ENCODE peak calls at places on chromosomes 2 and 18, in seven cellular contexts. One of them, this sample, is unnamed.

GRCh38 chr2:200616193-200616592 is 30.4 kb downstream of the AOX1 start:
- DNase-seq in endodermal cell: no peak
- DNase-seq in glutamatergic neuron: no peak
- DNase-seq in HepG2: no peak
- DNase-seq in CD8-positive, alpha-beta T cell: no peak
- DNase-seq in AG09319: no peak
- DNase-seq in left lung: peak
- DNase-seq in this sample: no peak

GRCh38 chr2:71071681-71072398 is 3.4 kb downstream of the NAGK start:
- DNase-seq in AG09319: no peak
- DNase-seq in HepG2: no peak
- DNase-seq in CD8-positive, alpha-beta T cell: peak
- DNase-seq in endodermal cell: peak
- DNase-seq in left lung: peak
- DNase-seq in glutamatergic neuron: no peak
- DNase-seq in this sample: no peak

GRCh38 chr2:175356901-175357300 is 175.4 kb upstream of the ATP5MC3 start:
- DNase-seq in glutamatergic neuron: no peak
- DNase-seq in CD8-positive, alpha-beta T cell: no peak
- DNase-seq in endodermal cell: no peak
- DNase-seq in left lung: no peak
- DNase-seq in HepG2: no peak
- DNase-seq in AG09319: no peak
- DNase-seq in this sample: no peak

GRCh38 chr2:190180313-190181065 is 118.0 kb upstream of the MSTN start:
- DNase-seq in AG09319: no peak
- DNase-seq in glutamatergic neuron: peak
- DNase-seq in HepG2: peak
- DNase-seq in left lung: peak
- DNase-seq in CD8-positive, alpha-beta T cell: no peak
- DNase-seq in endodermal cell: peak
- DNase-seq in this sample: peak

GRCh38 chr2:86284987-86285386 is 52.4 kb downstream of the REEP1 start:
- DNase-seq in CD8-positive, alpha-beta T cell: no peak
- DNase-seq in left lung: no peak
- DNase-seq in glutamatergic neuron: no peak
- DNase-seq in endodermal cell: no peak
- DNase-seq in HepG2: no peak
- DNase-seq in AG09319: no peak
- DNase-seq in this sample: no peak

GRCh38 chr2:162821718-162822117 is 16.8 kb downstream of the KCNH7 start:
- DNase-seq in endodermal cell: no peak
- DNase-seq in glutamatergic neuron: no peak
- DNase-seq in left lung: no peak
- DNase-seq in CD8-positive, alpha-beta T cell: no peak
- DNase-seq in HepG2: no peak
- DNase-seq in AG09319: no peak
- DNase-seq in this sample: no peak

GRCh38 chr2:65407240-65407639 is 25.2 kb downstream of the SPRED2 start:
- DNase-seq in CD8-positive, alpha-beta T cell: peak
- DNase-seq in AG09319: no peak
- DNase-seq in endodermal cell: no peak
- DNase-seq in HepG2: no peak
- DNase-seq in left lung: no peak
- DNase-seq in glutamatergic neuron: no peak
- DNase-seq in this sample: no peak

GRCh38 chr18:21004721-21005120 is 106.9 kb downstream of the ROCK1 start:
- DNase-seq in left lung: no peak
- DNase-seq in endodermal cell: no peak
- DNase-seq in HepG2: no peak
- DNase-seq in CD8-positive, alpha-beta T cell: no peak
- DNase-seq in AG09319: peak
- DNase-seq in glutamatergic neuron: no peak
- DNase-seq in this sample: no peak

GRCh38 chr2:212905640-212906201 is 245.7 kb downstream of the IKZF2 start:
- DNase-seq in CD8-positive, alpha-beta T cell: no peak
- DNase-seq in endodermal cell: no peak
- DNase-seq in left lung: no peak
- DNase-seq in glutamatergic neuron: no peak
- DNase-seq in AG09319: no peak
- DNase-seq in HepG2: no peak
- DNase-seq in this sample: no peak

GRCh38 chr2:64841462-64841861 is 147.7 kb upstream of the SLC1A4 start:
- DNase-seq in left lung: no peak
- DNase-seq in CD8-positive, alpha-beta T cell: no peak
- DNase-seq in HepG2: no peak
- DNase-seq in AG09319: no peak
- DNase-seq in glutamatergic neuron: no peak
- DNase-seq in endodermal cell: no peak
- DNase-seq in this sample: no peak

GRCh38 chr2:212723226-212723625 is 184.6 kb upstream of the ERBB4 start:
- DNase-seq in AG09319: peak
- DNase-seq in glutamatergic neuron: no peak
- DNase-seq in HepG2: no peak
- DNase-seq in endodermal cell: no peak
- DNase-seq in left lung: no peak
- DNase-seq in CD8-positive, alpha-beta T cell: no peak
- DNase-seq in this sample: no peak

GRCh38 chr2:53724511-53724910 is 43.1 kb upstream of the CHAC2 start:
- DNase-seq in endodermal cell: no peak
- DNase-seq in AG09319: peak
- DNase-seq in CD8-positive, alpha-beta T cell: no peak
- DNase-seq in left lung: no peak
- DNase-seq in HepG2: no peak
- DNase-seq in glutamatergic neuron: no peak
- DNase-seq in this sample: no peak

GRCh38 chr18:49343179-49343578 is 117.3 kb downstream of the DYM start:
- DNase-seq in CD8-positive, alpha-beta T cell: no peak
- DNase-seq in AG09319: no peak
- DNase-seq in HepG2: no peak
- DNase-seq in left lung: no peak
- DNase-seq in endodermal cell: no peak
- DNase-seq in glutamatergic neuron: no peak
- DNase-seq in this sample: no peak

GRCh38 chr18:9365406-9365805 is 30.8 kb downstream of the TWSG1 start:
- DNase-seq in left lung: no peak
- DNase-seq in CD8-positive, alpha-beta T cell: no peak
- DNase-seq in HepG2: no peak
- DNase-seq in AG09319: no peak
- DNase-seq in glutamatergic neuron: no peak
- DNase-seq in endodermal cell: no peak
- DNase-seq in this sample: no peak

GRCh38 chr2:78245394-78246140 is 723.4 kb upstream of the LRRTM4 start:
- DNase-seq in AG09319: no peak
- DNase-seq in endodermal cell: no peak
- DNase-seq in HepG2: peak
- DNase-seq in left lung: no peak
- DNase-seq in CD8-positive, alpha-beta T cell: no peak
- DNase-seq in glutamatergic neuron: no peak
- DNase-seq in this sample: no peak

GRCh38 chr2:152298754-152299153 is 36.2 kb upstream of the FMNL2 start:
- DNase-seq in AG09319: no peak
- DNase-seq in left lung: no peak
- DNase-seq in glutamatergic neuron: no peak
- DNase-seq in CD8-positive, alpha-beta T cell: no peak
- DNase-seq in endodermal cell: no peak
- DNase-seq in HepG2: no peak
- DNase-seq in this sample: no peak

GRCh38 chr2:95344656-95345055 is 47.5 kb downstream of the KCNIP3 start:
- DNase-seq in CD8-positive, alpha-beta T cell: no peak
- DNase-seq in glutamatergic neuron: no peak
- DNase-seq in AG09319: no peak
- DNase-seq in HepG2: no peak
- DNase-seq in left lung: peak
- DNase-seq in endodermal cell: peak
- DNase-seq in this sample: no peak

GRCh38 chr2:125086313-125087184 is 1061.5 kb downstream of the CNTNAP5 start:
- DNase-seq in AG09319: no peak
- DNase-seq in HepG2: peak
- DNase-seq in endodermal cell: no peak
- DNase-seq in CD8-positive, alpha-beta T cell: no peak
- DNase-seq in glutamatergic neuron: no peak
- DNase-seq in left lung: no peak
- DNase-seq in this sample: no peak

GRCh38 chr2:105827351-105828096 is 82.8 kb downstream of the NCK2 start:
- DNase-seq in left lung: no peak
- DNase-seq in AG09319: no peak
- DNase-seq in glutamatergic neuron: no peak
- DNase-seq in endodermal cell: no peak
- DNase-seq in HepG2: no peak
- DNase-seq in CD8-positive, alpha-beta T cell: no peak
- DNase-seq in this sample: no peak

GRCh38 chr18:48412339-48412929 is 3.3 kb upstream of the ZBTB7C start:
- DNase-seq in endodermal cell: peak
- DNase-seq in CD8-positive, alpha-beta T cell: no peak
- DNase-seq in left lung: no peak
- DNase-seq in HepG2: peak
- DNase-seq in AG09319: no peak
- DNase-seq in glutamatergic neuron: peak
- DNase-seq in this sample: peak

GRCh38 chr18:5868218-5868904 is 27.0 kb downstream of the TMEM200C start:
- DNase-seq in HepG2: peak
- DNase-seq in endodermal cell: peak
- DNase-seq in left lung: peak
- DNase-seq in glutamatergic neuron: peak
- DNase-seq in AG09319: peak
- DNase-seq in CD8-positive, alpha-beta T cell: no peak
- DNase-seq in this sample: peak

GRCh38 chr2:17375262-17375661 is 143.0 kb downstream of the RAD51AP2 start:
- DNase-seq in AG09319: no peak
- DNase-seq in left lung: no peak
- DNase-seq in HepG2: no peak
- DNase-seq in glutamatergic neuron: no peak
- DNase-seq in endodermal cell: no peak
- DNase-seq in CD8-positive, alpha-beta T cell: no peak
- DNase-seq in this sample: no peak

GRCh38 chr2:133240505-133241230 is 327.6 kb downstream of the NCKAP5 start:
- DNase-seq in HepG2: no peak
- DNase-seq in CD8-positive, alpha-beta T cell: no peak
- DNase-seq in endodermal cell: no peak
- DNase-seq in AG09319: no peak
- DNase-seq in glutamatergic neuron: no peak
- DNase-seq in left lung: no peak
- DNase-seq in this sample: no peak

GRCh38 chr2:102850888-102851287 is 89.1 kb downstream of the TMEM182 start:
- DNase-seq in left lung: no peak
- DNase-seq in AG09319: no peak
- DNase-seq in glutamatergic neuron: no peak
- DNase-seq in endodermal cell: no peak
- DNase-seq in HepG2: no peak
- DNase-seq in CD8-positive, alpha-beta T cell: no peak
- DNase-seq in this sample: no peak

GRCh38 chr2:73031725-73032701 is 39.5 kb downstream of the SFXN5 start:
- DNase-seq in left lung: no peak
- DNase-seq in CD8-positive, alpha-beta T cell: no peak
- DNase-seq in glutamatergic neuron: no peak
- DNase-seq in AG09319: no peak
- DNase-seq in HepG2: peak
- DNase-seq in endodermal cell: no peak
- DNase-seq in this sample: no peak

GRCh38 chr2:46367286-46367685 is 70.1 kb downstream of the EPAS1 start:
- DNase-seq in AG09319: no peak
- DNase-seq in CD8-positive, alpha-beta T cell: no peak
- DNase-seq in HepG2: no peak
- DNase-seq in left lung: no peak
- DNase-seq in glutamatergic neuron: no peak
- DNase-seq in endodermal cell: no peak
- DNase-seq in this sample: no peak
- TF ChIP-seq CTCF in AG09319: no peak
- TF ChIP-seq CTCF in CD8-positive, alpha-beta T cell: no peak
- TF ChIP-seq CTCF in HepG2: no peak
- TF ChIP-seq CTCF in left lung: no peak
- TF ChIP-seq CTCF in glutamatergic neuron: no peak
- TF ChIP-seq CTCF in endodermal cell: no peak
- TF ChIP-seq CTCF in this sample: no peak

DNA sequence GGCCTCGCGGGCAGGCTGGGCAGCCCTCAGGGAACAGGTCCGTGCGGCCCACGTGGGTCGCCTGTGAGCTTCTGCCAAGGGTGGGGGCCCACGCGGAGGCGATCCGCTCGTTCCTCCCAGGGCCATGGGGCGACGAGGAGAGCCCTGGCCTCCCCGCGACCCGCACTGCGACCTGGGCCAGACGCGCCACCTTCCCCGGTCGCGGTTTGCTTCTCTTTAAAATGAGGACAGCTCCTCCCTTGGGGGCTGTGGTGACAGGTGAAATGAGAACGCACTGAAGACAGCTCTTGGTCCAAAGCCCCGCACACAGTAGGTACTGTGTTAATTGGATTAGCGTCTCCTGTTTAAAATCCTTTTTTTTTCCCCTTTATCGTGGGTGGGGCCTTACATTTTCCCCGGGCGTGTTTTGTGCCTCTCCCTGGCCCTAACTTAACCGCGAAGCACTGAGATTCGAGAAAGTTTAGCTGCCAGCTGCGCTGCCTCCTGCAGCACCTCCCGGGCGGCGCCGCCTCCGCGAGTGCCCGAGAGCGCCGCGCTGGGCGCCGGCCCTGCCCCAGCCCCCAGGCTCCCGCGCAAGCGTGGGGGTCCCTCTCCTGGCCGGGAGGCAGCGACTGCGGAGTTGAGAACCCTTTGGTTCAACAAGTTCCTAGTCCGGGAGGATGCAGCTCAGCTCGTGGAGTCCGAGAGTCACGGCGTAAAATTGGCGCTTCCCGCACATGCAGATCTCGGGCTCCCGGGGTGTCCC is 1.1 kb downstream of the HPCAL1 start:
- DNase-seq in endodermal cell: peak
- DNase-seq in AG09319: no peak
- DNase-seq in glutamatergic neuron: peak
- DNase-seq in CD8-positive, alpha-beta T cell: peak
- DNase-seq in HepG2: peak
- DNase-seq in left lung: peak
- DNase-seq in this sample: peak
- TF ChIP-seq CTCF in endodermal cell: peak
- TF ChIP-seq CTCF in AG09319: peak
- TF ChIP-seq CTCF in glutamatergic neuron: no peak
- TF ChIP-seq CTCF in CD8-positive, alpha-beta T cell: no peak
- TF ChIP-seq CTCF in HepG2: peak
- TF ChIP-seq CTCF in left lung: no peak
- TF ChIP-seq CTCF in this sample: peak

DNA sequence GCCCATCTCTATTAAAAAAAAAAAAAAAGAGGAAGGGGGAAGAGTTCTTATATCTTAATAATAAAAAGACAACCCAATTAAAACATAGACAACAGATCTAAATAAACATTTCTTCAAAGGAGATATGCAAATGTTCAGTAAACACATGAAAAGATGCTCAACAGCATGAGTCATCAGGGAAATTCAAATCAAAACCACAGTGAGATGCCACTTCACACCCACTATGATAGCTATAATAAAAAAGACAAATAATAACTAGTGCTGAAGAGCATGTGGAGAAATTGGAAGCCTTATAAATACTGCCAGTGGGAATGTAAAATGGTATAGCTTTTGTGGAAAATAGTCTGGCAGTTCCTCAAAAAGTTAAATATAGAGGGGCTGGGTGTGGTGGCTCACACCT is 61.5 kb upstream of the CYP20A1 start:
- DNase-seq in glutamatergic neuron: no peak
- DNase-seq in AG09319: no peak
- DNase-seq in CD8-positive, alpha-beta T cell: no peak
- DNase-seq in endodermal cell: no peak
- DNase-seq in left lung: no peak
- DNase-seq in HepG2: no peak
- DNase-seq in this sample: no peak
- TF ChIP-seq CTCF in glutamatergic neuron: no peak
- TF ChIP-seq CTCF in AG09319: no peak
- TF ChIP-seq CTCF in CD8-positive, alpha-beta T cell: no peak
- TF ChIP-seq CTCF in endodermal cell: no peak
- TF ChIP-seq CTCF in left lung: no peak
- TF ChIP-seq CTCF in HepG2: no peak
- TF ChIP-seq CTCF in this sample: no peak

GRCh38 chr2:226791487-226792081 is 8.0 kb downstream of the IRS1 start:
- DNase-seq in CD8-positive, alpha-beta T cell: peak
- DNase-seq in endodermal cell: peak
- DNase-seq in glutamatergic neuron: peak
- DNase-seq in AG09319: no peak
- DNase-seq in HepG2: no peak
- DNase-seq in left lung: peak
- DNase-seq in this sample: peak
- TF ChIP-seq CTCF in CD8-positive, alpha-beta T cell: peak
- TF ChIP-seq CTCF in endodermal cell: peak
- TF ChIP-seq CTCF in glutamatergic neuron: peak
- TF ChIP-seq CTCF in AG09319: no peak
- TF ChIP-seq CTCF in HepG2: no peak
- TF ChIP-seq CTCF in left lung: peak
- TF ChIP-seq CTCF in this sample: peak

This sample was measured in neural crest cell.